ENCODE peak calls at places on chromosome 21, in six cellular contexts. H is endothelial cell, B is D341Med, D is iPS DF 19.7, O is activated T-cell treated with anti-CD3 and anti-CD28 coated beads for 24 hours, Q is substantia nigra. E is an unnamed sample.
A peak's percentile ranks its signal among the peaks of the same experiment; 100 is the strongest.

GRCh38 chr21:14900611-14901010 is 164.2 kb downstream of the NRIP1 start:
- DNase-seq in O (no peak), H (no peak), B (no peak), Q (no peak), D (no peak), E (no peak)

GRCh38 chr21:37489553-37489952 is 123.0 kb downstream of the DYRK1A start:
- DNase-seq in O (no peak), D (no peak), Q (no peak), B (no peak), H (no peak), E (no peak)

GRCh38 chr21:38802050-38803026 is 3.4 kb upstream of the ETS2 start:
- DNase-seq in O (no peak), H (no peak), B (no peak), Q (no peak), D (no peak), E (no peak)

GRCh38 chr21:29372063-29372802 is 73.5 kb downstream of the BACH1 start:
- DNase-seq in Q (no peak), D (peak; percentile 50), H (peak; percentile 62), O (peak; percentile 56), B (peak; percentile 70), E (peak; percentile 72)

GRCh38 chr21:17802568-17802967 is 16.6 kb downstream of the C21orf91 start:
- DNase-seq in Q (no peak), B (no peak), O (no peak), H (no peak), D (no peak), E (no peak)

GRCh38 chr21:37554661-37555379 is 188.2 kb downstream of the DYRK1A start:
- DNase-seq in B (no peak), Q (no peak), D (no peak), O (no peak), H (no peak), E (no peak)

GRCh38 chr21:19807231-19807630 is 1191.0 kb upstream of the NCAM2 start:
- DNase-seq in H (no peak), O (no peak), B (no peak), Q (no peak), D (no peak), E (no peak)

GRCh38 chr21:33901421-33902288 is 13.9 kb downstream of the ATP5PO start:
- DNase-seq in O (no peak), B (peak; percentile 77), D (no peak), Q (no peak), H (peak; percentile 62), E (peak; percentile 82)

GRCh38 chr21:43834146-43834905 is 30.7 kb upstream of the AGPAT3 start:
- DNase-seq in D (no peak), B (peak; percentile 25), Q (no peak), O (no peak), H (no peak), E (no peak)

GRCh38 chr21:14306143-14306907 is 76.6 kb downstream of the HSPA13 start:
- DNase-seq in Q (no peak), D (no peak), O (no peak), B (no peak), H (no peak), E (no peak)

GRCh38 chr21:42673633-42674328 is 20.4 kb downstream of the PDE9A start:
- DNase-seq in H (no peak), D (no peak), Q (no peak), B (no peak), O (no peak), E (no peak)

GRCh38 chr21:30463713-30464112 is 16.5 kb downstream of the KRTAP19-1 start:
- DNase-seq in H (no peak), O (no peak), B (peak; percentile 37), D (no peak), Q (no peak), E (no peak)

GRCh38 chr21:45601551-45601950 is 42.0 kb upstream of the PCBP3 start:
- DNase-seq in Q (no peak), D (no peak), H (no peak), B (no peak), O (no peak), E (peak; percentile 7)

GRCh38 chr21:30391615-30392014 is 4.2 kb upstream of the KRTAP13-1 start:
- DNase-seq in B (no peak), Q (no peak), D (no peak), O (no peak), H (no peak), E (no peak)

GRCh38 chr21:44947930-44948331 is 8.1 kb downstream of the SLX9 start:
- DNase-seq in Q (no peak), O (no peak), D (no peak), B (no peak), H (no peak), E (peak; percentile 8)

GRCh38 chr21:18228060-18228739 is 16.4 kb upstream of the CHODL start:
- DNase-seq in D (no peak), B (peak; percentile 54), O (no peak), H (no peak), Q (no peak), E (no peak)

GRCh38 chr21:44911384-44912157 is 9.1 kb downstream of the ITGB2 start:
- DNase-seq in D (no peak), Q (no peak), B (no peak), H (no peak), O (no peak), E (no peak)

GRCh38 chr21:44529011-44529421 is 11.0 kb downstream of the KRTAP10-1 start:
- DNase-seq in Q (no peak), H (no peak), B (no peak), O (no peak), D (no peak), E (peak; percentile 5)

GRCh38 chr21:27505516-27505915 is 538.6 kb upstream of the ADAMTS5 start:
- DNase-seq in Q (no peak), H (no peak), O (no peak), D (no peak), B (no peak), E (no peak)

GRCh38 chr21:41536827-41537103 is 28.8 kb upstream of the TMPRSS2 start:
- DNase-seq in O (no peak), B (no peak), Q (no peak), H (no peak), D (no peak), E (no peak)

GRCh38 chr21:16418663-16419062 is 688.9 kb downstream of the USP25 start:
- DNase-seq in O (no peak), D (no peak), Q (no peak), H (no peak), B (no peak), E (no peak)

GRCh38 chr21:35036521-35037383 is 12.3 kb downstream of the RUNX1 start:
- DNase-seq in O (no peak), D (no peak), B (no peak), Q (no peak), H (no peak), E (no peak)

GRCh38 chr21:45104560-45104959 is 30.2 kb downstream of the ADARB1 start:
- DNase-seq in Q (no peak), B (peak; percentile 71), O (no peak), H (no peak), D (no peak), E (no peak)

GRCh38 chr21:25970254-25970930 is 200.2 kb downstream of the APP start:
- DNase-seq in O (no peak), Q (peak; percentile 15), H (no peak), D (no peak), B (no peak), E (no peak)

GRCh38 chr21:46188226-46189212 is 4.3 kb upstream of the SPATC1L start:
- DNase-seq in D (no peak), B (peak; percentile 8), H (no peak), O (no peak), Q (no peak), E (peak; percentile 64)